ENCODE peak calls at places on chromosomes 13 and 19, in seven cellular contexts. One of them, this sample, is unnamed. For H3K4me1, the result is how much of the 10 kb centered on the place peaks cover.

GRCh38 chr19:47231215-47232054 is 436 bp upstream of the BBC3 start:
- DNase-seq in CD8-positive, alpha-beta T cell: peak
- DNase-seq in OCI-LY7: peak
- DNase-seq in tibial nerve: peak
- DNase-seq in uterus: peak
- DNase-seq in IMR-90: peak
- DNase-seq in body of pancreas: peak
- DNase-seq in this sample: peak

GRCh38 chr19:14116918-14117578 is 514 bp downstream of the PRKACA start:
- DNase-seq in IMR-90: no peak
- DNase-seq in uterus: peak
- DNase-seq in body of pancreas: peak
- DNase-seq in CD8-positive, alpha-beta T cell: peak
- DNase-seq in tibial nerve: no peak
- DNase-seq in OCI-LY7: peak
- DNase-seq in this sample: no peak

GRCh38 chr13:110575322-110576069 is 14.0 kb upstream of the RAB20 start:
- DNase-seq in tibial nerve: no peak
- DNase-seq in IMR-90: peak
- DNase-seq in CD8-positive, alpha-beta T cell: no peak
- DNase-seq in OCI-LY7: no peak
- DNase-seq in body of pancreas: peak
- DNase-seq in uterus: no peak
- DNase-seq in this sample: no peak

GRCh38 chr19:15810335-15810734 is 5.1 kb downstream of the OR10H1 start:
- DNase-seq in tibial nerve: no peak
- DNase-seq in CD8-positive, alpha-beta T cell: no peak
- DNase-seq in OCI-LY7: peak
- DNase-seq in body of pancreas: peak
- DNase-seq in uterus: no peak
- DNase-seq in IMR-90: no peak
- DNase-seq in this sample: no peak

GRCh38 chr19:38411041-38411712 is 8.3 kb downstream of the FAM98C start:
- DNase-seq in tibial nerve: no peak
- DNase-seq in uterus: no peak
- DNase-seq in CD8-positive, alpha-beta T cell: no peak
- DNase-seq in IMR-90: no peak
- DNase-seq in body of pancreas: no peak
- DNase-seq in OCI-LY7: no peak
- DNase-seq in this sample: no peak

GRCh38 chr19:35959040-35959967 is 23.1 kb downstream of the LRFN3 start:
- DNase-seq in IMR-90: no peak
- DNase-seq in uterus: no peak
- DNase-seq in OCI-LY7: no peak
- DNase-seq in tibial nerve: no peak
- DNase-seq in CD8-positive, alpha-beta T cell: peak
- DNase-seq in body of pancreas: peak
- DNase-seq in this sample: no peak

GRCh38 chr19:55487884-55488687 is at the start of gene SSC5D:
- DNase-seq in IMR-90: peak
- DNase-seq in CD8-positive, alpha-beta T cell: no peak
- DNase-seq in OCI-LY7: no peak
- DNase-seq in uterus: peak
- DNase-seq in body of pancreas: no peak
- DNase-seq in tibial nerve: no peak
- DNase-seq in this sample: no peak

GRCh38 chr19:35332817-35333216 is 3.8 kb downstream of the CD22 start:
- DNase-seq in tibial nerve: no peak
- DNase-seq in OCI-LY7: peak
- DNase-seq in IMR-90: no peak
- DNase-seq in body of pancreas: no peak
- DNase-seq in CD8-positive, alpha-beta T cell: peak
- DNase-seq in uterus: no peak
- DNase-seq in this sample: no peak

GRCh38 chr13:21671793-21672680 is 1.2 kb downstream of the FGF9 start:
- DNase-seq in body of pancreas: no peak
- DNase-seq in uterus: no peak
- DNase-seq in CD8-positive, alpha-beta T cell: no peak
- DNase-seq in OCI-LY7: peak
- DNase-seq in tibial nerve: no peak
- DNase-seq in IMR-90: no peak
- DNase-seq in this sample: no peak

GRCh38 chr13:47555235-47555634 is 445.8 kb downstream of the SUCLA2 start:
- DNase-seq in OCI-LY7: no peak
- DNase-seq in tibial nerve: no peak
- DNase-seq in uterus: no peak
- DNase-seq in body of pancreas: no peak
- DNase-seq in IMR-90: peak
- DNase-seq in CD8-positive, alpha-beta T cell: no peak
- DNase-seq in this sample: no peak

GRCh38 chr13:42174344-42175162 is 97.4 kb upstream of the AKAP11 start:
- DNase-seq in OCI-LY7: no peak
- DNase-seq in body of pancreas: no peak
- DNase-seq in uterus: no peak
- DNase-seq in CD8-positive, alpha-beta T cell: no peak
- DNase-seq in tibial nerve: no peak
- DNase-seq in IMR-90: peak
- DNase-seq in this sample: no peak

GRCh38 chr19:29964171-29964570 is 22.1 kb downstream of the URI1 start:
- DNase-seq in IMR-90: peak
- DNase-seq in uterus: no peak
- DNase-seq in body of pancreas: no peak
- DNase-seq in tibial nerve: no peak
- DNase-seq in CD8-positive, alpha-beta T cell: no peak
- DNase-seq in OCI-LY7: no peak
- DNase-seq in this sample: no peak

GRCh38 chr19:49775742-49776370 is 9.1 kb downstream of the AP2A1 start:
- DNase-seq in body of pancreas: no peak
- DNase-seq in IMR-90: no peak
- DNase-seq in uterus: no peak
- DNase-seq in OCI-LY7: no peak
- DNase-seq in CD8-positive, alpha-beta T cell: no peak
- DNase-seq in tibial nerve: no peak
- DNase-seq in this sample: no peak

GRCh38 chr19:57566396-57567256 is 7.0 kb upstream of the ZNF550 start:
- DNase-seq in body of pancreas: no peak
- DNase-seq in tibial nerve: no peak
- DNase-seq in uterus: no peak
- DNase-seq in IMR-90: peak
- DNase-seq in CD8-positive, alpha-beta T cell: peak
- DNase-seq in OCI-LY7: peak
- DNase-seq in this sample: no peak

GRCh38 chr19:45097776-45098520 is 5.0 kb downstream of the PPP1R37 start:
- DNase-seq in body of pancreas: peak
- DNase-seq in tibial nerve: no peak
- DNase-seq in IMR-90: peak
- DNase-seq in CD8-positive, alpha-beta T cell: no peak
- DNase-seq in uterus: peak
- DNase-seq in OCI-LY7: no peak
- DNase-seq in this sample: no peak

GRCh38 chr13:99442273-99442895 is 58.9 kb upstream of the TM9SF2 start:
- DNase-seq in tibial nerve: no peak
- DNase-seq in body of pancreas: peak
- DNase-seq in OCI-LY7: peak
- DNase-seq in CD8-positive, alpha-beta T cell: no peak
- DNase-seq in uterus: no peak
- DNase-seq in IMR-90: peak
- DNase-seq in this sample: no peak

GRCh38 chr19:4851551-4852290 is 15.7 kb downstream of the PLIN3 start:
- DNase-seq in uterus: peak
- DNase-seq in CD8-positive, alpha-beta T cell: peak
- DNase-seq in IMR-90: peak
- DNase-seq in OCI-LY7: peak
- DNase-seq in tibial nerve: peak
- DNase-seq in body of pancreas: peak
- DNase-seq in this sample: peak

GRCh38 chr19:8577247-8577646 is at the start of gene MYO1F:
- DNase-seq in tibial nerve: no peak
- DNase-seq in uterus: no peak
- DNase-seq in CD8-positive, alpha-beta T cell: peak
- DNase-seq in IMR-90: no peak
- DNase-seq in OCI-LY7: peak
- DNase-seq in body of pancreas: peak
- DNase-seq in this sample: no peak

DNA sequence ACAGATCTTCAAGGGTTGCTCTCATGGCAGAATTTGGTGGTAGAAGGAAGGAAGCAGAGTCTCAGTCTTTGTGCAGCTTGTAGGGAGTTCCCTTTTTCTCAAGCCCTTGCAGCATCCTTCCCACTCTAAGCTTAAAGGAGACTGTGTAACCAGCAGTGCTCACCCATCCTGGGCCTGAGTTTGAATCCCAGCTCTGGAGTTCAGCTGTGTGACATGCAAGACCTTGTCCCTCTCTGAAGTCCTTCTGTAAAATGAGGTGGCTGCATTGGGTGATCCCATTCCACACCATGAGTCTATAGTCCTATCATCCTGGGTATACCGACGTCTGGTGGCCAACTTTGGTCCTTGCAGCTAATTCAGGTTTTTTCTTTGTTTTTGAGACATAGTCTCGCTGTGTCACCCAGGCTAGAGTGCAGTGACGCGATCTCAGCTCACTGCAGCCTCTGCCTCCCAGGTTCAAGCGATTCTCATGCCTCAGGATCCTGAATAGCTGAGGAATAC is 9.8 kb downstream of the SIGLEC10 start:
- DNase-seq in tibial nerve: no peak
- DNase-seq in CD8-positive, alpha-beta T cell: peak
- DNase-seq in uterus: no peak
- DNase-seq in body of pancreas: peak
- DNase-seq in OCI-LY7: peak
- DNase-seq in IMR-90: peak
- DNase-seq in this sample: no peak
- TF ChIP-seq CTCF in tibial nerve: peak
- TF ChIP-seq CTCF in CD8-positive, alpha-beta T cell: peak
- TF ChIP-seq CTCF in uterus: no peak
- TF ChIP-seq CTCF in body of pancreas: peak
- TF ChIP-seq CTCF in OCI-LY7: peak
- TF ChIP-seq CTCF in IMR-90: peak
- TF ChIP-seq CTCF in this sample: peak

DNA sequence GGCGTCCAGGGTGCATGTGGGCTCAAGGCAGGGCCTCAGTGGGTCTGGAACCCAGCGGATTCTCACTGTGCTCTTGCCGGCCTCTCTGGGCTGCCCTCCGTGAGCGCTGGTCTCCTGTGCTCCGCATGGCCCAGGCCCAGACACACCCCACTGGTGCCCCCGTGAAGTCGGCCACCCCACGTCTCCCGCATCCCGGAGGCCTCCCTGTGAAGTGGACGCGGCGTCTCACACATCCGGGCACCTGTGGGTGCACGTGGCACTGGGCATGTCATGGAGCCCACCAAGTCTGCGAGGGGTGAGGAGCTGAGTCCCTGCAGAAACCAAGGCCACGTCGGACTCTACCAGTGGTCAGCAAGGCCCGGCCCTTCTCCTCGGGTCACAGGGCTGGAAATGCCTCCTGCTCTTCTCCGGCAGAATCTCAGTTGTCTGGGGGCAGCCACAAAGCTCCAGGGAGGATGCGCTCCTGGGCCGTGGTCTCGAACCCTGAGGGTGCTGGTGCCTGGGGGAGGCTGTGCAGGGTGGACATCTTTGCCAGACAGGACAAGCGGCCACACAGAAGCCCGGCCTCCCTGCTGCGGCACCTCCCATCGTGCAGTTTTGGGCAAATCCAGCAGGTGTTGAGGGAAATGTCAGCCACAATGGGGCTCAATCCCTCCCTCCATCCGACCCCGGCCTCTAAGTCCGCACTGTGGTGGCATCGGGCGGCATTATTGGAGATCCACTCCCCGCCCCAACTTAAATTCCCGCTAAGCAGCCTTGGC is 2.2 kb downstream of the C13orf46 start:
- DNase-seq in OCI-LY7: no peak
- DNase-seq in tibial nerve: no peak
- DNase-seq in IMR-90: no peak
- DNase-seq in CD8-positive, alpha-beta T cell: no peak
- DNase-seq in uterus: no peak
- DNase-seq in body of pancreas: no peak
- DNase-seq in this sample: peak
- H3K4me1 ChIP-seq in OCI-LY7: under half
- H3K4me1 ChIP-seq in tibial nerve: half or more
- H3K4me1 ChIP-seq in IMR-90: under half
- H3K4me1 ChIP-seq in CD8-positive, alpha-beta T cell: under half
- H3K4me1 ChIP-seq in uterus: under half
- H3K4me1 ChIP-seq in body of pancreas: half or more
- H3K4me1 ChIP-seq in this sample: under half

GRCh38 chr19:42176649-42176989 is 40.9 kb downstream of the DEDD2 start:
- DNase-seq in IMR-90: no peak
- DNase-seq in tibial nerve: no peak
- DNase-seq in OCI-LY7: no peak
- DNase-seq in CD8-positive, alpha-beta T cell: no peak
- DNase-seq in uterus: no peak
- DNase-seq in body of pancreas: no peak
- DNase-seq in this sample: no peak
- H3K4me3 ChIP-seq in IMR-90: peak
- H3K4me3 ChIP-seq in tibial nerve: peak
- H3K4me3 ChIP-seq in OCI-LY7: peak
- H3K4me3 ChIP-seq in CD8-positive, alpha-beta T cell: peak
- H3K4me3 ChIP-seq in uterus: peak
- H3K4me3 ChIP-seq in body of pancreas: peak
- H3K4me3 ChIP-seq in this sample: peak

GRCh38 chr13:61950828-61951227 is 535.2 kb upstream of the PCDH20 start:
- DNase-seq in OCI-LY7: no peak
- DNase-seq in CD8-positive, alpha-beta T cell: no peak
- DNase-seq in tibial nerve: no peak
- DNase-seq in uterus: no peak
- DNase-seq in IMR-90: no peak
- DNase-seq in body of pancreas: no peak
- DNase-seq in this sample: no peak

DNA sequence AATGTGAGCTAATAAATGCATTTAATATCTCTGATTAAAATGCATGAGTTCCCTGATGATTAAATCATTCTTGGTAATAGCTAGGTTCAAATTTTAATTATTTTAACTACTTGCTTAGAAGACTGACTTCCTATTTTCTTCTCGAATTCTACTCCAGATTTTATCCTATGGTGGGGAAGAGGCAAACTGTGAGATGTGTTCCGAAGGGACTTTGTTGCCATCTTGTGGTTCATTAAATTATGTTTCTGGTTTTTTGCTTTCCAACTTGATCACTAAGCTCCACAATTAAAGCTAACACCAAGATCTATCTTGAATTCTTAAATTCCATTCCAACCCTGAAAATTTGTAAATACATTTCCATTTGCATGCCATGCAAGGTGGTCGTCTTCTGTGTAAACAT is 538.4 kb upstream of the PCDH20 start:
- DNase-seq in OCI-LY7: peak
- DNase-seq in uterus: no peak
- DNase-seq in IMR-90: peak
- DNase-seq in body of pancreas: no peak
- DNase-seq in tibial nerve: no peak
- DNase-seq in CD8-positive, alpha-beta T cell: no peak
- DNase-seq in this sample: no peak
- TF ChIP-seq CTCF in OCI-LY7: peak
- TF ChIP-seq CTCF in uterus: peak
- TF ChIP-seq CTCF in IMR-90: no peak
- TF ChIP-seq CTCF in body of pancreas: peak
- TF ChIP-seq CTCF in tibial nerve: no peak
- TF ChIP-seq CTCF in CD8-positive, alpha-beta T cell: no peak
- TF ChIP-seq CTCF in this sample: peak

GRCh38 chr19:34306213-34306661 is 51.9 kb downstream of the GARRE1 start:
- DNase-seq in CD8-positive, alpha-beta T cell: no peak
- DNase-seq in tibial nerve: no peak
- DNase-seq in OCI-LY7: no peak
- DNase-seq in IMR-90: no peak
- DNase-seq in body of pancreas: peak
- DNase-seq in uterus: no peak
- DNase-seq in this sample: no peak
- H3K4me1 ChIP-seq in CD8-positive, alpha-beta T cell: under half
- H3K4me1 ChIP-seq in tibial nerve: under half
- H3K4me1 ChIP-seq in OCI-LY7: half or more
- H3K4me1 ChIP-seq in IMR-90: under half
- H3K4me1 ChIP-seq in body of pancreas: under half
- H3K4me1 ChIP-seq in uterus: under half
- H3K4me1 ChIP-seq in this sample: under half